ENCODE peak calls at places on chromosomes 4 and X, in six cellular contexts. W, S, X, R, K and A are unnamed samples.

GRCh38 chr4:137156054-137156453 is 376.2 kb downstream of the PCDH18 start:
- DNase-seq in X (no peak), W (no peak), K (no peak), S (no peak), R (no peak), A (no peak)

GRCh38 chr4:1247811-1248261 is 1.1 kb downstream of the CTBP1 start:
- DNase-seq in W (peak; percentile 78), K (peak; percentile 39), S (no peak), X (no peak), R (no peak), A (no peak)

GRCh38 chr4:23972202-23972601 is 82.4 kb upstream of the PPARGC1A start:
- DNase-seq in K (no peak), S (no peak), W (no peak), R (no peak), X (no peak), A (no peak)

GRCh38 chr4:6917445-6918241 is 8.0 kb downstream of the TBC1D14 start:
- DNase-seq in K (peak; percentile 59), X (peak; percentile 91), W (no peak), S (peak; percentile 34), R (peak; percentile 67), A (peak; percentile 46)

GRCh38 chr4:95549246-95550138 is 719 bp upstream of the UNC5C start:
- DNase-seq in W (peak; percentile 82), R (peak; percentile 15), K (peak; percentile 65), S (no peak), X (no peak), A (peak; percentile 59)

GRCh38 chr4:172514011-172514410 is 654.6 kb upstream of the GALNT7 start:
- DNase-seq in K (no peak), W (no peak), R (no peak), S (no peak), X (no peak), A (no peak)

GRCh38 chrX:41475611-41476241 is 28.6 kb downstream of the NYX start:
- DNase-seq in K (peak; percentile 89), R (no peak), X (no peak), S (no peak), W (no peak), A (no peak)

GRCh38 chr4:118281611-118282442 is 71.0 kb downstream of the PRSS12 start:
- DNase-seq in K (peak; percentile 57), R (peak; percentile 44), X (peak; percentile 7), S (no peak), W (no peak), A (no peak)

GRCh38 chrX:69158166-69159040 is 6.8 kb downstream of the PJA1 start:
- DNase-seq in W (no peak), R (peak; percentile 70), X (no peak), S (no peak), K (peak; percentile 49), A (peak; percentile 69)

DNA sequence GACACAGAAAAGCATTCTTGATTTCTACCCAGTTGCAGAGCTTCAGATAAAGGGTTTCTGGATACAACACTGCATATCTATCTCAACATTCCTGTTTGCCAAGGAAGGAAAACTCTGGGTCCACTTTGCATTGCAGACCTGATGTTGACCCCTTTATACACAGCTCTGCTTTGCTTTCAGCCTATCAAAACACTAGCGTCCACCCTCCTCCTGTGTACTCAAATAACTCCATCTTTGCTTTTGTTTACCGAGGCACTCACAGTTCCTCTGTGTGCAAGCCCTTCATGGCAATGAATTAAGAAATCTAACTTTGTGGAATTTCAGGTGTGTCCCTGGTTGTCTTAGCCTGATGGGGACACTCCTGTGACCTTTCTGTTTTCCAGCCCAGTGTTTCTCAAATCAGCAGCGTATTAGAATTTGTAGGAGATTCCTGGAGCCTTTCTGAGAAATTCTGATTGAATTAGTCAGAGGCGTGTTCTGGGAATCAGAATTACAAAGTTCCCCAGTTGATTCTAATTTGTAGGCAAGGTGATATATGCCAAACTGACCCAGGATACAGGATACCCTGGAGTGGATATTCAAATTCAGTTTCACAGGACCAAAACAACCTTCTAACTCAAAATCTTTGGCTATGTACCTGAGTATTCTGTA is 68.6 kb downstream of the DTHD1 start:
- DNase-seq in W (no peak), X (no peak), R (no peak), S (no peak), K (no peak), A (no peak)
- H3K27ac ChIP-seq in W (no peak overlapping the region), X (no peak overlapping the region), R (no peak overlapping the region), S (no peak overlapping the region), K (no peak overlapping the region), A (no peak overlapping the region)

GRCh38 chr4:2802618-2803531 is 10.0 kb downstream of the SH3BP2 start:
- DNase-seq in K (no peak), R (no peak), S (no peak), X (no peak), W (peak; percentile 78), A (peak; percentile 51)
- H3K27ac ChIP-seq in K (no peak overlapping the region), R (no peak overlapping the region), S (no peak overlapping the region), X (no peak overlapping the region), W (peak overlapping the region; percentile 61), A (peak overlapping the region; percentile 82)

GRCh38 chrX:153966841-153967535 is 4.6 kb downstream of the HCFC1 start:
- DNase-seq in S (no peak), W (no peak), R (no peak), X (no peak), K (no peak), A (no peak)

GRCh38 chrX:153968255-153968654 is 3.4 kb downstream of the HCFC1 start:
- DNase-seq in W (no peak), S (no peak), R (no peak), X (no peak), K (no peak), A (no peak)

GRCh38 chrX:153964105-153964504 is 7.5 kb downstream of the HCFC1 start:
- DNase-seq in R (no peak), S (no peak), X (no peak), K (no peak), W (no peak), A (no peak)

GRCh38 chrX:153967536-153968214 is 3.9 kb downstream of the HCFC1 start:
- DNase-seq in R (no peak), W (no peak), K (no peak), S (peak; percentile 52), X (no peak), A (no peak)

GRCh38 chrX:153966283-153966688 is 5.3 kb downstream of the HCFC1 start:
- DNase-seq in W (no peak), S (no peak), K (no peak), X (no peak), R (peak; percentile 74), A (no peak)
- H3K27ac ChIP-seq in W (no peak overlapping the region), S (peak overlapping the region; percentile 99), K (no peak overlapping the region), X (peak overlapping the region; percentile 99), R (no peak overlapping the region), A (peak overlapping the region; percentile 99)

GRCh38 chr4:163462556-163462955 is 11.0 kb downstream of the TKTL2 start:
- DNase-seq in W (no peak), X (no peak), K (no peak), R (no peak), S (no peak), A (no peak)
- H3K27ac ChIP-seq in W (no peak overlapping the region), X (no peak overlapping the region), K (no peak overlapping the region), R (no peak overlapping the region), S (no peak overlapping the region), A (no peak overlapping the region)

GRCh38 chrX:136157187-136157586 is 9.9 kb downstream of the FHL1 start:
- DNase-seq in X (no peak), W (no peak), R (no peak), K (no peak), S (no peak), A (no peak)
- H3K27ac ChIP-seq in X (no peak overlapping the region), W (no peak overlapping the region), R (no peak overlapping the region), K (no peak overlapping the region), S (no peak overlapping the region), A (no peak overlapping the region)